ENCODE peak calls at places on chromosomes 4 and X, in nine cellular contexts. S is activated naive CD4-positive, alpha-beta T cell treated with anti-CD3 and anti-CD28 coated beads for 36 hours; O is iris pigment epithelial cell; I is aorta; P is HCEC 1CT; N is AG08395; H is activated T-cell treated with anti-CD3 and anti-CD28 coated beads, Interleukin-2, amount 50 U/mL, for 48 hours; A is head of caudate nucleus; E is activated gamma-delta T cell treated with Interleukin-2 at 50 U/mL for 16 hours. M is an unnamed sample.

GRCh38 chrX:9318761-9319160 is 146.1 kb upstream of the TBL1X start:
- DNase-seq in S (no peak), O (no peak), I (no peak), P (no peak), N (no peak), H (no peak), A (no peak), E (no peak), M (no peak)

GRCh38 chr4:119233750-119234149 is 21.2 kb downstream of the USP53 start:
- DNase-seq in S (no peak), O (peak), I (no peak), P (no peak), N (peak), H (no peak), A (no peak), E (no peak), M (no peak)

GRCh38 chr4:7765676-7766075 is 174.0 kb downstream of the AFAP1 start:
- DNase-seq in S (no peak), O (no peak), I (peak), P (no peak), N (no peak), H (no peak), A (no peak), E (no peak), M (peak)

GRCh38 chr4:137083571-137083970 is 448.7 kb downstream of the PCDH18 start:
- DNase-seq in S (no peak), O (peak), I (no peak), P (peak), N (no peak), H (no peak), A (no peak), E (no peak), M (no peak)

GRCh38 chr4:100517864-100518341 is at the start of gene EMCN:
- DNase-seq in S (no peak), O (no peak), I (no peak), P (no peak), N (no peak), H (no peak), A (no peak), E (no peak), M (no peak)

GRCh38 chrX:82676386-82676785 is 831.7 kb upstream of the POU3F4 start:
- DNase-seq in S (no peak), O (peak), I (no peak), P (no peak), N (no peak), H (no peak), A (no peak), E (no peak), M (no peak)

GRCh38 chr4:24794916-24795665 is at the start of gene SOD3:
- DNase-seq in S (no peak), O (peak), I (peak), P (peak), N (peak), H (no peak), A (peak), E (no peak), M (peak)

GRCh38 chr4:145566086-145566708 is 53.0 kb upstream of the MMAA start:
- DNase-seq in S (no peak), O (no peak), I (no peak), P (no peak), N (no peak), H (no peak), A (no peak), E (no peak), M (no peak)

GRCh38 chrX:63713510-63713909 is 71.5 kb downstream of the ARHGEF9 start:
- DNase-seq in S (no peak), O (peak), I (no peak), P (no peak), N (peak), H (no peak), A (no peak), E (no peak), M (no peak)

GRCh38 chr4:189090174-189090814 is 850.4 kb upstream of the FRG1 start:
- DNase-seq in S (no peak), O (peak), I (no peak), P (peak), N (peak), H (no peak), A (no peak), E (no peak), M (no peak)

GRCh38 chrX:53287493-53288138 is 6.2 kb upstream of the IQSEC2 start:
- DNase-seq in S (peak), O (peak), I (peak), P (peak), N (peak), H (peak), A (peak), E (peak), M (peak)

GRCh38 chrX:75547137-75547536 is 24.3 kb upstream of the ZDHHC15 start:
- DNase-seq in S (no peak), O (no peak), I (no peak), P (no peak), N (no peak), H (no peak), A (no peak), E (no peak), M (no peak)

GRCh38 chr4:176376032-176376614 is 56.4 kb downstream of the SPCS3 start:
- DNase-seq in S (no peak), O (peak), I (no peak), P (peak), N (peak), H (no peak), A (no peak), E (no peak), M (no peak)

GRCh38 chrX:369563-370101 is 17.1 kb downstream of the PPP2R3B start:
- DNase-seq in S (no peak), O (no peak), I (no peak), P (no peak), N (no peak), H (no peak), A (no peak), E (no peak), M (no peak)

GRCh38 chr4:2964077-2964471 is 703 bp downstream of the GRK4 start:
- DNase-seq in S (no peak), O (no peak), I (no peak), P (no peak), N (no peak), H (peak), A (no peak), E (no peak), M (no peak)

GRCh38 chrX:10444204-10444603 is 176.2 kb downstream of the MID1 start:
- DNase-seq in S (no peak), O (no peak), I (no peak), P (peak), N (no peak), H (no peak), A (no peak), E (no peak), M (no peak)

GRCh38 chrX:104343408-104344129 is 88.8 kb upstream of the ESX1 start:
- DNase-seq in S (peak), O (peak), I (no peak), P (peak), N (peak), H (peak), A (no peak), E (no peak), M (no peak)

GRCh38 chrX:99468993-99469392 is 941.1 kb downstream of the PCDH19 start:
- DNase-seq in S (no peak), O (no peak), I (no peak), P (no peak), N (no peak), H (no peak), A (no peak), E (no peak), M (peak)

GRCh38 chrX:34880656-34881055 is 61.9 kb upstream of the FAM47B start:
- DNase-seq in S (no peak), O (peak), I (no peak), P (peak), N (peak), H (no peak), A (no peak), E (no peak), M (no peak)

GRCh38 chrX:108584617-108585211 is 145.1 kb downstream of the COL4A5 start:
- DNase-seq in S (no peak), O (peak), I (no peak), P (no peak), N (peak), H (no peak), A (peak), E (no peak), M (no peak)

GRCh38 chrX:76550016-76550415 is 122.5 kb downstream of the MAGEE1 start:
- DNase-seq in S (no peak), O (no peak), I (no peak), P (no peak), N (no peak), H (no peak), A (no peak), E (no peak), M (no peak)

GRCh38 chr4:13906727-13907126 is 279.2 kb upstream of the BOD1L1 start:
- DNase-seq in S (no peak), O (no peak), I (no peak), P (peak), N (no peak), H (no peak), A (no peak), E (no peak), M (no peak)

GRCh38 chr4:47287735-47288134 is 175.8 kb downstream of the COMMD8 start:
- DNase-seq in S (no peak), O (peak), I (no peak), P (peak), N (no peak), H (no peak), A (no peak), E (no peak), M (no peak)

GRCh38 chr4:157052429-157053040 is 23.4 kb upstream of the GLRB start:
- DNase-seq in S (no peak), O (no peak), I (no peak), P (no peak), N (no peak), H (no peak), A (no peak), E (no peak), M (no peak)

GRCh38 chrX:130376077-130376476 is 9.4 kb downstream of the GPR119 start:
- DNase-seq in S (no peak), O (no peak), I (no peak), P (no peak), N (no peak), H (no peak), A (no peak), E (no peak), M (no peak)

GRCh38 chr4:40196724-40197281 is at the start of gene RHOH:
- DNase-seq in S (peak), O (no peak), I (no peak), P (no peak), N (no peak), H (peak), A (no peak), E (peak), M (no peak)

GRCh38 chr4:8739357-8739756 is 132.3 kb downstream of the HMX1 start:
- DNase-seq in S (no peak), O (no peak), I (no peak), P (no peak), N (no peak), H (no peak), A (no peak), E (no peak), M (peak)

GRCh38 chr4:151681085-151681484 is 79.7 kb downstream of the GATB start:
- DNase-seq in S (no peak), O (no peak), I (no peak), P (no peak), N (no peak), H (no peak), A (no peak), E (no peak), M (no peak)

GRCh38 chrX:119758682-119759332 is 419 bp downstream of the SOWAHD start:
- DNase-seq in S (peak), O (no peak), I (peak), P (no peak), N (no peak), H (peak), A (no peak), E (peak), M (peak)

GRCh38 chr4:92100980-92101379 is 202.8 kb upstream of the GRID2 start:
- DNase-seq in S (no peak), O (peak), I (no peak), P (no peak), N (no peak), H (no peak), A (no peak), E (no peak), M (no peak)

GRCh38 chr4:119471259-119471658 is 149.3 kb upstream of the FABP2 start:
- DNase-seq in S (no peak), O (no peak), I (no peak), P (no peak), N (no peak), H (no peak), A (no peak), E (no peak), M (no peak)

GRCh38 chr4:7280906-7281305 is 88.6 kb downstream of the SORCS2 start:
- DNase-seq in S (no peak), O (peak), I (no peak), P (no peak), N (peak), H (no peak), A (no peak), E (no peak), M (no peak)

GRCh38 chr4:186203391-186203802 is 12.0 kb downstream of the CYP4V2 start:
- DNase-seq in S (peak), O (no peak), I (no peak), P (no peak), N (no peak), H (no peak), A (peak), E (no peak), M (no peak)

GRCh38 chr4:37599092-37599800 is 86.9 kb downstream of the RELL1 start:
- DNase-seq in S (no peak), O (no peak), I (no peak), P (no peak), N (no peak), H (no peak), A (no peak), E (no peak), M (no peak)